ENCODE peak calls at places on chromosomes 11 and 22, in six cellular contexts. A is fibroblast of the conjunctiva, D is PC-9, X is NCI-H1417, L is Calu3, Q is NCI-H1105 treated with DMSO at 0.1 percent for 48 hours. B is an unnamed sample.

GRCh38 chr11:119314748-119315138 is 2.2 kb downstream of the MCAM start:
- DNase-seq in A (no peak), D (no peak), X (no peak), L (no peak), Q (no peak), B (no peak)

GRCh38 chr11:103071008-103071407 is 21.0 kb downstream of the DCUN1D5 start:
- DNase-seq in A (no peak), D (no peak), X (no peak), L (no peak), Q (no peak), B (no peak)

GRCh38 chr22:24350627-24351026 is 76.8 kb upstream of the ADORA2A start:
- DNase-seq in A (no peak), D (no peak), X (no peak), L (no peak), Q (no peak), B (no peak)

GRCh38 chr11:116927163-116927772 is 89.8 kb upstream of the APOA1 start:
- DNase-seq in A (no peak), D (no peak), X (no peak), L (no peak), Q (no peak), B (no peak)

GRCh38 chr11:28228196-28228595 is 120.0 kb downstream of the METTL15 start:
- DNase-seq in A (no peak), D (no peak), X (no peak), L (no peak), Q (no peak), B (no peak)

GRCh38 chr11:11243790-11244469 is 109.1 kb downstream of the CSNK2A3 start:
- DNase-seq in A (no peak), D (no peak), X (peak), L (peak), Q (peak), B (peak)

GRCh38 chr11:12091957-12092558 is 18.3 kb upstream of the MICAL2 start:
- DNase-seq in A (no peak), D (no peak), X (peak), L (no peak), Q (no peak), B (peak)

GRCh38 chr11:15309296-15309695 is 194.6 kb downstream of the INSC start:
- DNase-seq in A (no peak), D (no peak), X (no peak), L (no peak), Q (no peak), B (no peak)